ENCODE peak calls at places on chromosome 16, in ten cellular contexts. O, R, B, G, M, P, Y, N, H and U are unnamed samples.

GRCh38 chr16:20901441-20902112 is 1.0 kb downstream of the LYRM1 start:
- DNase-seq in G (peak), B (peak), R (peak), H (no peak), N (peak), M (peak), O (peak), Y (peak), P (no peak), U (peak)

GRCh38 chr16:84607694-84608093 is 10.2 kb downstream of the COTL1 start:
- DNase-seq in O (no peak), G (no peak), Y (no peak), B (no peak), M (no peak), H (no peak), R (no peak), P (no peak), N (no peak), U (no peak)

GRCh38 chr16:74297296-74297665 is 667 bp downstream of the PSMD7 start:
- DNase-seq in H (no peak), O (peak), B (peak), Y (peak), G (no peak), N (peak), R (peak), M (peak), P (no peak), U (peak)

GRCh38 chr16:12120331-12120981 is 143.9 kb downstream of the SNX29 start:
- DNase-seq in B (peak), N (peak), Y (no peak), R (peak), O (no peak), M (no peak), H (no peak), P (no peak), G (no peak), U (peak)

GRCh38 chr16:28543072-28543471 is 4.3 kb upstream of the NUPR1 start:
- DNase-seq in Y (no peak), P (no peak), B (no peak), O (no peak), R (no peak), G (no peak), H (no peak), M (no peak), N (no peak), U (no peak)

GRCh38 chr16:4746991-4747574 is 12.7 kb downstream of the DNAAF8 start:
- DNase-seq in B (no peak), M (no peak), Y (no peak), O (no peak), H (no peak), G (no peak), N (no peak), P (no peak), R (no peak), U (peak)

GRCh38 chr16:19540241-19540970 is 15.1 kb upstream of the VPS35L start:
- DNase-seq in H (no peak), M (no peak), G (no peak), N (no peak), Y (no peak), P (no peak), B (no peak), O (no peak), R (no peak), U (no peak)

GRCh38 chr16:12433691-12434390 is 369.8 kb downstream of the CPPED1 start:
- DNase-seq in O (no peak), B (no peak), P (no peak), M (no peak), Y (no peak), G (no peak), R (no peak), N (no peak), H (no peak), U (no peak)

GRCh38 chr16:86363836-86364618 is 146.3 kb upstream of the FOXF1 start:
- DNase-seq in H (no peak), B (no peak), N (peak), O (peak), P (no peak), G (no peak), Y (no peak), R (no peak), M (no peak), U (no peak)

GRCh38 chr16:85086347-85087291 is 25.7 kb downstream of the CIBAR2 start:
- DNase-seq in G (no peak), O (peak), N (peak), B (peak), Y (peak), R (peak), P (peak), H (no peak), M (peak), U (peak)

GRCh38 chr16:54112807-54113206 is 173.8 kb downstream of the IRX3 start:
- DNase-seq in Y (no peak), N (no peak), M (no peak), H (no peak), P (no peak), B (no peak), O (no peak), R (no peak), G (no peak), U (no peak)

GRCh38 chr16:30372725-30373124 is 1.9 kb upstream of the MYL11 start:
- DNase-seq in M (no peak), H (no peak), O (no peak), P (no peak), G (no peak), N (no peak), R (no peak), B (no peak), Y (no peak), U (no peak)

GRCh38 chr16:89602273-89602951 is 11.0 kb upstream of the DPEP1 start:
- DNase-seq in P (peak), R (peak), G (no peak), B (peak), M (peak), O (peak), N (peak), Y (peak), H (no peak), U (peak)

GRCh38 chr16:56312028-56312300 is 113.4 kb downstream of the AMFR start:
- DNase-seq in M (no peak), B (no peak), G (no peak), Y (no peak), H (no peak), R (no peak), O (no peak), P (no peak), N (no peak), U (no peak)